ENCODE peak calls at places on chromosome 22, in six cellular contexts. Y is A549, O is endothelial cell of umbilical vein, M is GM12878, L is K562, K is HepG2. G is an unnamed sample.

GRCh38 chr22:17359501-17359900 is 9.8 kb upstream of the CECR2 start:
- DNase-seq in Y (no peak), O (no peak), M (no peak), L (peak; percentile 25), K (no peak), G (peak; percentile 80)

GRCh38 chr22:46848227-46848626 is 85.8 kb downstream of the TBC1D22A start:
- DNase-seq in Y (no peak), O (no peak), M (no peak), L (no peak), K (no peak), G (no peak)

GRCh38 chr22:24728790-24729637 is 45.5 kb downstream of the PIWIL3 start:
- DNase-seq in Y (no peak), O (peak; percentile 80), M (no peak), L (peak; percentile 84), K (peak; percentile 92), G (peak; percentile 75)

GRCh38 chr22:35411112-35411511 is 11.2 kb downstream of the MCM5 start:
- DNase-seq in Y (no peak), O (no peak), M (peak; percentile 67), L (no peak), K (no peak), G (no peak)

GRCh38 chr22:22480940-22481339 is 27.6 kb downstream of the ZNF280B start:
- DNase-seq in Y (no peak), O (no peak), M (no peak), L (no peak), K (peak; percentile 65), G (no peak)

GRCh38 chr22:43443072-43443471 is 31.3 kb downstream of the MPPED1 start:
- DNase-seq in Y (no peak), O (no peak), M (no peak), L (no peak), K (no peak), G (no peak)

GRCh38 chr22:49657275-49657973 is 170.2 kb downstream of the BRD1 start:
- DNase-seq in Y (no peak), O (peak; percentile 96), M (peak; percentile 67), L (peak; percentile 68), K (no peak), G (peak; percentile 30)

GRCh38 chr22:49951986-49952896 is 8.3 kb upstream of the PIM3 start:
- DNase-seq in Y (no peak), O (peak; percentile 39), M (no peak), L (no peak), K (peak; percentile 81), G (no peak)

GRCh38 chr22:36191106-36191836 is 10.3 kb downstream of the APOL4 start:
- DNase-seq in Y (no peak), O (no peak), M (no peak), L (no peak), K (no peak), G (no peak)

GRCh38 chr22:46618667-46619066 is 1.5 kb upstream of the GRAMD4 start:
- DNase-seq in Y (no peak), O (no peak), M (no peak), L (no peak), K (no peak), G (no peak)

GRCh38 chr22:35861451-35861850 is 143.8 kb downstream of the APOL5 start:
- DNase-seq in Y (no peak), O (no peak), M (no peak), L (no peak), K (no peak), G (no peak)

GRCh38 chr22:27299181-27300085 is 502.1 kb downstream of the MN1 start:
- DNase-seq in Y (no peak), O (peak; percentile 85), M (no peak), L (peak; percentile 14), K (no peak), G (no peak)

DNA sequence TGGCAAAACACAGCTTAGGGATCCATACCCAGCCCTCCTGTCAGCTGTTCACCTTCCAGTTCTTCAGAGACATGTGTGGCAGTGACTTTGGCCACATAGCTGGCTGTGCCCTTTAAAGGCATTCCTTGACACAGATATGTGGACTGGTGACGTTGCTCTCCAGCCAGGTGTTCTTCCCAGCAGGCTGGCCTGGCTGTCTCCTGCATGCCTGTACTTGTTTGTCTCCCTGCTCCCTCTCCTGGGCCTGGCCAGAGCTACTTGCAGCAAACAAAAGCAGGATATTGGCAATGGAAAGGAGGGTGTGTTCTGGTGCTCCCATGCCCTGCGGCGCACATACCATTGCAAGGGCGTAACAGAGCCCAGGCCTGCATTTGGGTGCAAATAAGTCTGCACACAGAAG is 38.3 kb downstream of the PIK3IP1 start:
- DNase-seq in Y (no peak), O (peak; percentile 82), M (no peak), L (no peak), K (peak; percentile 16), G (no peak)
- TF ChIP-seq MYC in Y (no peak), O (no peak), M (no peak), L (no peak), K (no peak), G (no peak)

DNA sequence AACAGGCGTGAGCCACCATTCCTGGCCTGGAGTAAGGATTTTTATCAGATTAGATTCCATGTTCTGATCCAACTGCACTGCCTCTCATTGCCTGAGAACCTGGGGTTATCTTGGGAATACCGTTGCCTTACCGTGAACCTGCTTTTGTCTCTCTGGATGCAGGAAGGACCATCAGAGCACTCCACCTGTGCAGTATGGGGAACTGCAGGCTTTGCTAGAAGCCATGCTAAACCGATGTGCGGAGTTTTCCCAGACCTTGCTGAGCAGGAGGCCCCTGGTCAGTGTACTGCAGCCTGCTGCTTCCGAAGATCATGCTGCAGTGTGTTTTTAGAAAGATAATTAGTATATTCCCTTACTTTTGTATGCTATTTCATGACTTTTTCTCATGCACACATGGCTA is 43.6 kb downstream of the MEI1 start:
- DNase-seq in Y (no peak), O (no peak), M (no peak), L (no peak), K (no peak), G (no peak)
- TF ChIP-seq MAX in Y (no peak), O (no peak), M (no peak), L (no peak), K (no peak), G (no peak)

GRCh38 chr22:19971276-19972124 is 29.9 kb upstream of the TXNRD2 start:
- DNase-seq in Y (no peak), O (no peak), M (no peak), L (no peak), K (no peak), G (no peak)
- TF ChIP-seq POLR2A in Y (no peak), O (peak; percentile 48), M (peak; percentile 40), L (no peak), K (no peak), G (no peak)

GRCh38 chr22:44698531-44699421 is 3.2 kb upstream of the PRR5 start:
- DNase-seq in Y (no peak), O (no peak), M (no peak), L (no peak), K (no peak), G (no peak)
- TF ChIP-seq MYC in Y (no peak), O (no peak), M (no peak), L (no peak), K (no peak), G (no peak)

GRCh38 chr22:44572414-44573207 is 74.6 kb upstream of the RTL6 start:
- DNase-seq in Y (no peak), O (no peak), M (no peak), L (no peak), K (no peak), G (no peak)

GRCh38 chr22:44574581-44575343 is 76.7 kb upstream of the RTL6 start:
- DNase-seq in Y (no peak), O (no peak), M (no peak), L (no peak), K (no peak), G (no peak)

GRCh38 chr22:44575344-44576268 is 77.6 kb upstream of the RTL6 start:
- DNase-seq in Y (no peak), O (no peak), M (no peak), L (no peak), K (no peak), G (peak; percentile 39)

GRCh38 chr22:44573451-44573850 is 75.4 kb upstream of the RTL6 start:
- DNase-seq in Y (no peak), O (no peak), M (no peak), L (no peak), K (no peak), G (no peak)

DNA sequence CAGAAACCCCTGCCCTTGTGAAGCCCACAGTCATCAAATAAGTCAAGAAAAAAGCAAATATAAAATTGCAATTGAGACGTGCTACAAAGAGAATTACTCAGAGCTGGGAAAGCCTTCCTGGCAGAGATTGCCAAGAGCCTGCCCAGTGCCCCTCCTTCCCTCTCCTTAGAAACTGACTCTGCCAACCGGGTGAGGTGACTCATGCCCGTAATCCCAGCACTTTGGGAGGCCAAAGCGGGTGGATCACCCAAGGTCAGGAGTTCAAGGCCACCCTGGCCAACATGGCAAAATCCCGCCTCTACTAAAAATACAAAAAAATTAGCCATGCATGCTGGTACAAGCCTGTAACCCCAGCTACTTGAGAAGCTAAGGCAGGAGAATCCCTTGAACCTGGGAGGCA is 76.0 kb upstream of the RTL6 start:
- DNase-seq in Y (peak; percentile 13), O (peak; percentile 24), M (no peak), L (no peak), K (no peak), G (no peak)
- TF ChIP-seq MAX in Y (no peak), O (no peak), M (no peak), L (no peak), K (no peak), G (no peak)

GRCh38 chr22:41619979-41620645 is 731 bp downstream of the DESI1 start:
- DNase-seq in Y (no peak), O (no peak), M (no peak), L (no peak), K (peak; percentile 49), G (peak; percentile 49)
- TF ChIP-seq POLR2A in Y (no peak), O (no peak), M (peak; percentile 71), L (no peak), K (peak; percentile 11), G (no peak)

DNA sequence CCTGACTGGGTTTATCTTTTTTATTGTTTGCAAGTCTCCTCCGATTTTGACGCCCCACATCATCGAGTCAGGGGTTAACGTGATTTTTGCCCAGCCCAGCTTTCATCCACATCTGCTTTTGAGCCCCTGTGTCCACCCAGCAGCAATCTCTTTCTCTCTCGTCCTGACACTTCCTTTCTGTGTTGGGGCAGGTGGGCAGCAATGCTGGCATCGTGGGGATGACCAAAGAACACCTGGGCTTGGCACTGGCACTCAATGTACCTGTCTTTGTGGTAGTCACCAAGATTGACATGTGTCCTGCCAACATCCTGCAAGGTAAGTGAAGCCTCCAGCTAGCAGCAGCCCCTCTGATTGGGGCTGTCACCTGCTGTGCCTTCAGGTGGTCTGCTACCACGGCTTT is 15.8 kb downstream of the GTPBP1 start:
- DNase-seq in Y (no peak), O (no peak), M (no peak), L (no peak), K (no peak), G (no peak)
- TF ChIP-seq MYC in Y (no peak), O (no peak), M (no peak), L (no peak), K (no peak), G (no peak)